ENCODE peak calls at places on chromosome 9, in five cellular contexts. D is psoas muscle, B is endothelial cell, O is amygdala, P is astrocyte of the spinal cord. C is an unnamed sample.

GRCh38 chr9:82957526-82958379 is 105.2 kb downstream of the RASEF start:
- DNase-seq in D (no peak), B (no peak), O (no peak), P (no peak), C (no peak)

GRCh38 chr9:77017505-77017894 is 2.0 kb upstream of the FOXB2 start:
- DNase-seq in D (no peak), B (no peak), O (no peak), P (no peak), C (no peak)

GRCh38 chr9:98104445-98104881 is 14.6 kb downstream of the TRIM14 start:
- DNase-seq in D (no peak), B (no peak), O (no peak), P (no peak), C (no peak)

GRCh38 chr9:125748511-125749099 is 1.4 kb downstream of the PBX3 start:
- DNase-seq in D (peak; percentile 14), B (peak; percentile 28), O (no peak), P (peak; percentile 21), C (no peak)

GRCh38 chr9:78919701-78920100 is 622.8 kb downstream of the PSAT1 start:
- DNase-seq in D (no peak), B (no peak), O (no peak), P (no peak), C (no peak)

GRCh38 chr9:18829858-18830257 is 203.2 kb downstream of the SAXO1 start:
- DNase-seq in D (no peak), B (no peak), O (no peak), P (peak; percentile 78), C (no peak)

GRCh38 chr9:87336407-87336806 is 161.3 kb upstream of the DAPK1 start:
- DNase-seq in D (no peak), B (no peak), O (no peak), P (no peak), C (no peak)

GRCh38 chr9:78073722-78074121 is 42.1 kb upstream of the GNAQ start:
- DNase-seq in D (no peak), B (no peak), O (no peak), P (no peak), C (no peak)

GRCh38 chr9:124293712-124294504 is 36.2 kb downstream of the NEK6 start:
- DNase-seq in D (no peak), B (no peak), O (no peak), P (no peak), C (no peak)

GRCh38 chr9:122158202-122158601 is 1.4 kb downstream of the NDUFA8 start:
- DNase-seq in D (no peak), B (peak; percentile 39), O (no peak), P (peak; percentile 34), C (peak; percentile 48)

GRCh38 chr9:86772289-86772982 is 174.9 kb downstream of the GAS1 start:
- DNase-seq in D (no peak), B (no peak), O (no peak), P (no peak), C (no peak)

GRCh38 chr9:1429328-1429727 is 379.2 kb downstream of the DMRT2 start:
- DNase-seq in D (no peak), B (peak; percentile 41), O (no peak), P (no peak), C (peak; percentile 39)

GRCh38 chr9:128712451-128713410 is 10.4 kb downstream of the PKN3 start:
- DNase-seq in D (peak; percentile 8), B (no peak), O (no peak), P (no peak), C (no peak)

GRCh38 chr9:108837530-108837929 is 18.3 kb downstream of the ACTL7B start:
- DNase-seq in D (no peak), B (no peak), O (no peak), P (no peak), C (no peak)

GRCh38 chr9:36470891-36471290 is 70.8 kb upstream of the RNF38 start:
- DNase-seq in D (peak; percentile 57), B (no peak), O (no peak), P (peak; percentile 64), C (no peak)